ENCODE peak calls at places on chromosomes 16 and 17, in nine cellular contexts. One of them, this sample, is unnamed.

GRCh38 chr17:57989011-57989345 is 924 bp upstream of the VEZF1 start:
- DNase-seq in B cell: no peak
- DNase-seq in activated CD8-positive, alpha-beta T cell treated with anti-CD3 and anti-CD28 coated beads for 36 hours: no peak
- DNase-seq in HFF-Myc: no peak
- DNase-seq in ovary: peak; percentile 30
- DNase-seq in Calu3: peak; percentile 34
- DNase-seq in fibroblast of lung: peak; percentile 29
- DNase-seq in mesothelial cell of epicardium: no peak
- DNase-seq in PC-3: peak; percentile 46
- DNase-seq in this sample: no peak

GRCh38 chr17:61770752-61771533 is 92.4 kb downstream of the BRIP1 start:
- DNase-seq in activated CD8-positive, alpha-beta T cell treated with anti-CD3 and anti-CD28 coated beads for 36 hours: no peak
- DNase-seq in mesothelial cell of epicardium: no peak
- DNase-seq in B cell: no peak
- DNase-seq in Calu3: no peak
- DNase-seq in HFF-Myc: no peak
- DNase-seq in PC-3: no peak
- DNase-seq in fibroblast of lung: peak; percentile 81
- DNase-seq in ovary: no peak
- DNase-seq in this sample: no peak

GRCh38 chr16:16116841-16117240 is 106.5 kb downstream of the ABCC6 start:
- DNase-seq in mesothelial cell of epicardium: no peak
- DNase-seq in PC-3: no peak
- DNase-seq in activated CD8-positive, alpha-beta T cell treated with anti-CD3 and anti-CD28 coated beads for 36 hours: no peak
- DNase-seq in Calu3: no peak
- DNase-seq in fibroblast of lung: no peak
- DNase-seq in B cell: no peak
- DNase-seq in HFF-Myc: no peak
- DNase-seq in ovary: no peak
- DNase-seq in this sample: no peak

GRCh38 chr17:29045026-29045425 is 2.1 kb downstream of the PIPOX start:
- DNase-seq in mesothelial cell of epicardium: no peak
- DNase-seq in fibroblast of lung: no peak
- DNase-seq in ovary: no peak
- DNase-seq in PC-3: no peak
- DNase-seq in B cell: no peak
- DNase-seq in HFF-Myc: no peak
- DNase-seq in Calu3: no peak
- DNase-seq in activated CD8-positive, alpha-beta T cell treated with anti-CD3 and anti-CD28 coated beads for 36 hours: no peak
- DNase-seq in this sample: no peak

GRCh38 chr16:89545831-89546574 is 14.5 kb upstream of the RPL13 start:
- DNase-seq in ovary: no peak
- DNase-seq in Calu3: no peak
- DNase-seq in B cell: no peak
- DNase-seq in fibroblast of lung: no peak
- DNase-seq in PC-3: no peak
- DNase-seq in mesothelial cell of epicardium: no peak
- DNase-seq in HFF-Myc: no peak
- DNase-seq in activated CD8-positive, alpha-beta T cell treated with anti-CD3 and anti-CD28 coated beads for 36 hours: no peak
- DNase-seq in this sample: no peak

GRCh38 chr17:29643817-29644160 is 21.1 kb upstream of the CORO6 start:
- DNase-seq in mesothelial cell of epicardium: no peak
- DNase-seq in activated CD8-positive, alpha-beta T cell treated with anti-CD3 and anti-CD28 coated beads for 36 hours: no peak
- DNase-seq in PC-3: no peak
- DNase-seq in Calu3: no peak
- DNase-seq in B cell: no peak
- DNase-seq in HFF-Myc: no peak
- DNase-seq in ovary: no peak
- DNase-seq in fibroblast of lung: no peak
- DNase-seq in this sample: no peak

GRCh38 chr17:30376621-30377452 is 1.9 kb upstream of the CPD start:
- DNase-seq in activated CD8-positive, alpha-beta T cell treated with anti-CD3 and anti-CD28 coated beads for 36 hours: peak; percentile 89
- DNase-seq in mesothelial cell of epicardium: no peak
- DNase-seq in Calu3: peak; percentile 49
- DNase-seq in B cell: no peak
- DNase-seq in ovary: peak; percentile 30
- DNase-seq in HFF-Myc: peak; percentile 55
- DNase-seq in PC-3: peak; percentile 55
- DNase-seq in fibroblast of lung: peak; percentile 75
- DNase-seq in this sample: peak; percentile 56

GRCh38 chr16:66250686-66251405 is 115.6 kb upstream of the CDH5 start:
- DNase-seq in ovary: peak; percentile 73
- DNase-seq in PC-3: peak; percentile 14
- DNase-seq in fibroblast of lung: peak; percentile 63
- DNase-seq in Calu3: no peak
- DNase-seq in activated CD8-positive, alpha-beta T cell treated with anti-CD3 and anti-CD28 coated beads for 36 hours: no peak
- DNase-seq in HFF-Myc: peak; percentile 81
- DNase-seq in B cell: no peak
- DNase-seq in mesothelial cell of epicardium: no peak
- DNase-seq in this sample: no peak

GRCh38 chr17:27352481-27353460 is 58.9 kb downstream of the WSB1 start:
- DNase-seq in mesothelial cell of epicardium: no peak
- DNase-seq in activated CD8-positive, alpha-beta T cell treated with anti-CD3 and anti-CD28 coated beads for 36 hours: peak; percentile 22
- DNase-seq in fibroblast of lung: peak; percentile 53
- DNase-seq in ovary: peak; percentile 38
- DNase-seq in HFF-Myc: no peak
- DNase-seq in PC-3: no peak
- DNase-seq in Calu3: no peak
- DNase-seq in B cell: no peak
- DNase-seq in this sample: no peak

GRCh38 chr16:85126731-85127662 is 14.7 kb upstream of the CIBAR2 start:
- DNase-seq in activated CD8-positive, alpha-beta T cell treated with anti-CD3 and anti-CD28 coated beads for 36 hours: peak; percentile 48
- DNase-seq in Calu3: peak; percentile 30
- DNase-seq in ovary: peak; percentile 77
- DNase-seq in HFF-Myc: peak; percentile 85
- DNase-seq in mesothelial cell of epicardium: no peak
- DNase-seq in fibroblast of lung: peak; percentile 95
- DNase-seq in B cell: no peak
- DNase-seq in PC-3: peak; percentile 29
- DNase-seq in this sample: no peak

GRCh38 chr17:73278465-73279453 is 17.1 kb upstream of the CPSF4L start:
- DNase-seq in PC-3: peak; percentile 27
- DNase-seq in B cell: no peak
- DNase-seq in Calu3: no peak
- DNase-seq in HFF-Myc: no peak
- DNase-seq in ovary: peak; percentile 77
- DNase-seq in mesothelial cell of epicardium: peak; percentile 80
- DNase-seq in fibroblast of lung: peak; percentile 13
- DNase-seq in activated CD8-positive, alpha-beta T cell treated with anti-CD3 and anti-CD28 coated beads for 36 hours: no peak
- DNase-seq in this sample: no peak

GRCh38 chr16:86476956-86477530 is 33.3 kb upstream of the FOXF1 start:
- DNase-seq in activated CD8-positive, alpha-beta T cell treated with anti-CD3 and anti-CD28 coated beads for 36 hours: no peak
- DNase-seq in HFF-Myc: no peak
- DNase-seq in fibroblast of lung: no peak
- DNase-seq in ovary: no peak
- DNase-seq in PC-3: no peak
- DNase-seq in mesothelial cell of epicardium: no peak
- DNase-seq in B cell: no peak
- DNase-seq in Calu3: no peak
- DNase-seq in this sample: no peak

GRCh38 chr16:8677481-8677880 is 3.1 kb downstream of the ABAT start:
- DNase-seq in HFF-Myc: no peak
- DNase-seq in Calu3: no peak
- DNase-seq in ovary: no peak
- DNase-seq in fibroblast of lung: no peak
- DNase-seq in activated CD8-positive, alpha-beta T cell treated with anti-CD3 and anti-CD28 coated beads for 36 hours: no peak
- DNase-seq in B cell: no peak
- DNase-seq in mesothelial cell of epicardium: no peak
- DNase-seq in PC-3: peak; percentile 70
- DNase-seq in this sample: no peak

GRCh38 chr17:39975801-39976200 is 4.8 kb upstream of the PSMD3 start:
- DNase-seq in activated CD8-positive, alpha-beta T cell treated with anti-CD3 and anti-CD28 coated beads for 36 hours: no peak
- DNase-seq in PC-3: no peak
- DNase-seq in B cell: no peak
- DNase-seq in Calu3: no peak
- DNase-seq in ovary: no peak
- DNase-seq in HFF-Myc: no peak
- DNase-seq in mesothelial cell of epicardium: no peak
- DNase-seq in fibroblast of lung: no peak
- DNase-seq in this sample: no peak

GRCh38 chr17:45782889-45783592 is 1.1 kb upstream of the CRHR1 start:
- DNase-seq in B cell: no peak
- DNase-seq in HFF-Myc: no peak
- DNase-seq in mesothelial cell of epicardium: peak; percentile 70
- DNase-seq in fibroblast of lung: no peak
- DNase-seq in activated CD8-positive, alpha-beta T cell treated with anti-CD3 and anti-CD28 coated beads for 36 hours: peak; percentile 57
- DNase-seq in ovary: peak; percentile 28
- DNase-seq in Calu3: peak; percentile 73
- DNase-seq in PC-3: no peak
- DNase-seq in this sample: peak; percentile 58

GRCh38 chr16:29804455-29805231 is 1.7 kb upstream of the MAZ start:
- DNase-seq in mesothelial cell of epicardium: no peak
- DNase-seq in HFF-Myc: no peak
- DNase-seq in fibroblast of lung: no peak
- DNase-seq in activated CD8-positive, alpha-beta T cell treated with anti-CD3 and anti-CD28 coated beads for 36 hours: no peak
- DNase-seq in ovary: no peak
- DNase-seq in Calu3: no peak
- DNase-seq in PC-3: no peak
- DNase-seq in B cell: no peak
- DNase-seq in this sample: no peak

GRCh38 chr16:5557448-5557847 is 459.9 kb upstream of the EEF2KMT start:
- DNase-seq in Calu3: no peak
- DNase-seq in fibroblast of lung: no peak
- DNase-seq in ovary: no peak
- DNase-seq in PC-3: no peak
- DNase-seq in mesothelial cell of epicardium: no peak
- DNase-seq in B cell: no peak
- DNase-seq in HFF-Myc: no peak
- DNase-seq in activated CD8-positive, alpha-beta T cell treated with anti-CD3 and anti-CD28 coated beads for 36 hours: no peak
- DNase-seq in this sample: no peak

GRCh38 chr17:17523001-17523713 is 27.0 kb upstream of the RASD1 start:
- DNase-seq in activated CD8-positive, alpha-beta T cell treated with anti-CD3 and anti-CD28 coated beads for 36 hours: no peak
- DNase-seq in HFF-Myc: no peak
- DNase-seq in mesothelial cell of epicardium: no peak
- DNase-seq in PC-3: no peak
- DNase-seq in fibroblast of lung: no peak
- DNase-seq in ovary: no peak
- DNase-seq in Calu3: no peak
- DNase-seq in B cell: no peak
- DNase-seq in this sample: no peak
- TF ChIP-seq CTCF in activated CD8-positive, alpha-beta T cell treated with anti-CD3 and anti-CD28 coated beads for 36 hours: no peak
- TF ChIP-seq CTCF in HFF-Myc: no peak
- TF ChIP-seq CTCF in mesothelial cell of epicardium: no peak
- TF ChIP-seq CTCF in PC-3: no peak
- TF ChIP-seq CTCF in fibroblast of lung: no peak
- TF ChIP-seq CTCF in ovary: no peak
- TF ChIP-seq CTCF in Calu3: no peak
- TF ChIP-seq CTCF in B cell: no peak
- TF ChIP-seq CTCF in this sample: no peak

GRCh38 chr17:19317359-19318095 is 45.0 kb downstream of the B9D1 start:
- DNase-seq in Calu3: no peak
- DNase-seq in mesothelial cell of epicardium: peak; percentile 57
- DNase-seq in activated CD8-positive, alpha-beta T cell treated with anti-CD3 and anti-CD28 coated beads for 36 hours: no peak
- DNase-seq in fibroblast of lung: peak; percentile 91
- DNase-seq in ovary: peak; percentile 89
- DNase-seq in B cell: peak; percentile 66
- DNase-seq in PC-3: no peak
- DNase-seq in HFF-Myc: no peak
- DNase-seq in this sample: no peak
- TF ChIP-seq CTCF in Calu3: no peak
- TF ChIP-seq CTCF in mesothelial cell of epicardium: no peak
- TF ChIP-seq CTCF in activated CD8-positive, alpha-beta T cell treated with anti-CD3 and anti-CD28 coated beads for 36 hours: no peak
- TF ChIP-seq CTCF in fibroblast of lung: peak; percentile 13
- TF ChIP-seq CTCF in ovary: peak; percentile 22
- TF ChIP-seq CTCF in B cell: peak; percentile 17
- TF ChIP-seq CTCF in PC-3: peak; percentile 20
- TF ChIP-seq CTCF in HFF-Myc: peak; percentile 11
- TF ChIP-seq CTCF in this sample: peak; percentile 43

DNA sequence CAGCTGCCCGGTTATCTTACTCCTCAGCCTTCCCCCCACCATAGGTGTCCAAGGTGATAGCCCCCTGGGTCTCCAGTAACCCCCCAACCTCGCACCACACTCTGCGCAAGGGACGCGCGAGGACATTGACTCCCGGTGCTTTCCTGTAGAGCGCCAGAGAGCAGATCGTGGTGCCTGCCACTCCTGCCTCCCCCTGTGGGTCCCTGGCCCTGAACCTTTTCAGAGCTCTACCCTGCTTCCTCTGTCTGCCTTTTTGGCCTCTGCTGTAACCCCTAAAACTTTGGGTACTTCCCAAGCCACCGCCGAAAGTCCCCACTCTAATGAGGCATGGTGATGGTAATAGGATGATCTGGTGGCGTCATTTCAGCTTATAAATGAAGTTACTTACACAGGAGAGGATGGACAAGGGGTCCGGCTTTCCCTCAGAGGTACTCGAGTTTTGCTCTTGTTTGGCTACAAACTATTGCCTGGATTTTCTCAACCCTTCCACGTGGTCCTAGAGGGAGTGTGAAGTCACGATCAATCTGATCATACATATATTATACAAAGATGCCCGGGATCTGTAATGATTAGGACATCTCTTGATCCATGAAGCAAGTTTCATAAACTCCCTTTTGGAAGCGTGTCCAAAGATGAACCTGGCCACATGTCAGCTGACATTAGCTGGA is 2.1 kb upstream of the CDH11 start:
- DNase-seq in B cell: no peak
- DNase-seq in ovary: peak; percentile 62
- DNase-seq in HFF-Myc: no peak
- DNase-seq in fibroblast of lung: no peak
- DNase-seq in mesothelial cell of epicardium: no peak
- DNase-seq in Calu3: no peak
- DNase-seq in PC-3: no peak
- DNase-seq in activated CD8-positive, alpha-beta T cell treated with anti-CD3 and anti-CD28 coated beads for 36 hours: no peak
- DNase-seq in this sample: peak; percentile 16
- TF ChIP-seq CTCF in B cell: no peak
- TF ChIP-seq CTCF in ovary: no peak
- TF ChIP-seq CTCF in HFF-Myc: no peak
- TF ChIP-seq CTCF in fibroblast of lung: no peak
- TF ChIP-seq CTCF in mesothelial cell of epicardium: no peak
- TF ChIP-seq CTCF in Calu3: no peak
- TF ChIP-seq CTCF in PC-3: no peak
- TF ChIP-seq CTCF in activated CD8-positive, alpha-beta T cell treated with anti-CD3 and anti-CD28 coated beads for 36 hours: no peak
- TF ChIP-seq CTCF in this sample: no peak

GRCh38 chr17:6668727-6669425 is 17.3 kb downstream of the C17orf100 start:
- DNase-seq in B cell: no peak
- DNase-seq in fibroblast of lung: no peak
- DNase-seq in Calu3: peak; percentile 21
- DNase-seq in mesothelial cell of epicardium: no peak
- DNase-seq in ovary: no peak
- DNase-seq in HFF-Myc: no peak
- DNase-seq in PC-3: no peak
- DNase-seq in activated CD8-positive, alpha-beta T cell treated with anti-CD3 and anti-CD28 coated beads for 36 hours: no peak
- DNase-seq in this sample: no peak

GRCh38 chr17:6670571-6670970 is 19.0 kb downstream of the C17orf100 start:
- DNase-seq in PC-3: no peak
- DNase-seq in Calu3: no peak
- DNase-seq in B cell: no peak
- DNase-seq in activated CD8-positive, alpha-beta T cell treated with anti-CD3 and anti-CD28 coated beads for 36 hours: no peak
- DNase-seq in fibroblast of lung: no peak
- DNase-seq in ovary: no peak
- DNase-seq in HFF-Myc: no peak
- DNase-seq in mesothelial cell of epicardium: no peak
- DNase-seq in this sample: no peak

GRCh38 chr17:6668219-6668618 is 16.7 kb downstream of the C17orf100 start:
- DNase-seq in Calu3: no peak
- DNase-seq in mesothelial cell of epicardium: no peak
- DNase-seq in PC-3: no peak
- DNase-seq in HFF-Myc: no peak
- DNase-seq in ovary: no peak
- DNase-seq in B cell: no peak
- DNase-seq in fibroblast of lung: no peak
- DNase-seq in activated CD8-positive, alpha-beta T cell treated with anti-CD3 and anti-CD28 coated beads for 36 hours: no peak
- DNase-seq in this sample: no peak

GRCh38 chr17:6670999-6671398 is 19.4 kb downstream of the C17orf100 start:
- DNase-seq in Calu3: no peak
- DNase-seq in PC-3: no peak
- DNase-seq in activated CD8-positive, alpha-beta T cell treated with anti-CD3 and anti-CD28 coated beads for 36 hours: no peak
- DNase-seq in mesothelial cell of epicardium: no peak
- DNase-seq in fibroblast of lung: no peak
- DNase-seq in HFF-Myc: no peak
- DNase-seq in ovary: no peak
- DNase-seq in B cell: no peak
- DNase-seq in this sample: no peak

GRCh38 chr17:6669479-6670212 is 18.1 kb downstream of the C17orf100 start:
- DNase-seq in activated CD8-positive, alpha-beta T cell treated with anti-CD3 and anti-CD28 coated beads for 36 hours: no peak
- DNase-seq in fibroblast of lung: no peak
- DNase-seq in B cell: no peak
- DNase-seq in mesothelial cell of epicardium: no peak
- DNase-seq in Calu3: peak; percentile 77
- DNase-seq in ovary: no peak
- DNase-seq in HFF-Myc: no peak
- DNase-seq in PC-3: peak; percentile 90
- DNase-seq in this sample: no peak
- TF ChIP-seq CTCF in activated CD8-positive, alpha-beta T cell treated with anti-CD3 and anti-CD28 coated beads for 36 hours: no peak
- TF ChIP-seq CTCF in fibroblast of lung: no peak
- TF ChIP-seq CTCF in B cell: no peak
- TF ChIP-seq CTCF in mesothelial cell of epicardium: no peak
- TF ChIP-seq CTCF in Calu3: no peak
- TF ChIP-seq CTCF in ovary: no peak
- TF ChIP-seq CTCF in HFF-Myc: no peak
- TF ChIP-seq CTCF in PC-3: no peak
- TF ChIP-seq CTCF in this sample: no peak

This sample was measured in GM13977.